ENCODE peak calls at places on chromosomes 11 and 22, in four cellular contexts. N is T-helper 1 cell, E is epithelial cell of prostate, T is endothelial cell. M is an unnamed sample.

GRCh38 chr11:129117595-129118350 is 74.4 kb downstream of the ARHGAP32 start:
- DNase-seq in T (peak), N (no peak), E (peak), M (peak)

GRCh38 chr22:40498454-40499186 is 128.2 kb downstream of the SGSM3 start:
- DNase-seq in T (no peak), E (peak), N (no peak), M (no peak)

GRCh38 chr11:23897453-23898289 is 599.2 kb upstream of the LUZP2 start:
- DNase-seq in N (no peak), T (no peak), E (no peak), M (no peak)

GRCh38 chr22:37059876-37060449 is 8.4 kb downstream of the KCTD17 start:
- DNase-seq in N (no peak), E (no peak), T (no peak), M (no peak)

GRCh38 chr11:45285931-45286632 is at the start of gene SYT13:
- DNase-seq in T (peak), N (no peak), E (no peak), M (no peak)

GRCh38 chr11:64791781-64792291 is 11.2 kb downstream of the MAP4K2 start:
- DNase-seq in E (no peak), N (no peak), T (no peak), M (no peak)

GRCh38 chr11:67213251-67213650 is 53.0 kb upstream of the GRK2 start:
- DNase-seq in E (no peak), T (no peak), N (no peak), M (peak)

GRCh38 chr22:22753526-22754267 is 109.3 kb downstream of the GGTLC2 start:
- DNase-seq in T (peak), E (no peak), N (peak), M (peak)

GRCh38 chr22:19629331-19629719 is 85.0 kb upstream of the SEPTIN5 start:
- DNase-seq in N (no peak), T (no peak), E (no peak), M (no peak)

GRCh38 chr11:13009921-13010736 is 1.0 kb downstream of the RASSF10 start:
- DNase-seq in T (peak), E (no peak), N (no peak), M (no peak)

GRCh38 chr11:43467958-43468357 is 109.2 kb downstream of the TTC17 start:
- DNase-seq in N (no peak), T (no peak), E (no peak), M (no peak)

GRCh38 chr22:44822479-44822878 is 70.1 kb downstream of the ARHGAP8 start:
- DNase-seq in T (no peak), E (no peak), N (no peak), M (no peak)

GRCh38 chr11:96817488-96817887 is 427.7 kb downstream of the JRKL start:
- DNase-seq in N (no peak), E (peak), T (no peak), M (no peak)

GRCh38 chr22:35506259-35506570 is 34.4 kb upstream of the RASD2 start:
- DNase-seq in N (no peak), E (peak), T (no peak), M (no peak)

GRCh38 chr11:1307163-1307870 is 2.1 kb downstream of the TOLLIP start:
- DNase-seq in N (no peak), T (no peak), E (peak), M (peak)

GRCh38 chr11:71305451-71306125 is 53.2 kb upstream of the SHANK2 start:
- DNase-seq in T (no peak), E (no peak), N (no peak), M (no peak)

GRCh38 chr11:4808476-4808875 is 4.3 kb upstream of the OR52R1 start:
- DNase-seq in T (no peak), E (no peak), N (no peak), M (no peak)

GRCh38 chr11:126024143-126024542 is 38.5 kb downstream of the CDON start:
- DNase-seq in E (no peak), T (no peak), N (no peak), M (no peak)

GRCh38 chr11:65492637-65493366 is 6.0 kb upstream of the MALAT1 start:
- DNase-seq in T (no peak), E (no peak), N (no peak), M (peak)

GRCh38 chr11:70068950-70069349 is 9.2 kb upstream of the ANO1 start:
- DNase-seq in T (no peak), N (no peak), E (no peak), M (no peak)

GRCh38 chr22:29750559-29750958 is 16.2 kb downstream of the ZMAT5 start:
- DNase-seq in N (no peak), E (no peak), T (no peak), M (no peak)

GRCh38 chr11:69471329-69472052 is 10.0 kb upstream of the LINC01488 start:
- DNase-seq in T (no peak), N (no peak), E (no peak), M (no peak)

GRCh38 chr11:106133529-106133928 is 56.1 kb downstream of the AASDHPPT start:
- DNase-seq in E (no peak), N (no peak), T (no peak), M (no peak)

M was measured in MV-4-11.